ENCODE peak calls at places on chromosome 19, in eight cellular contexts. Y is tibial nerve, S is cardiac fibroblast, Q is fibroblast of pulmonary artery, B is psoas muscle, J is heart right ventricle, L is tibial artery, X is fibroblast of the aortic adventitia. D is an unnamed sample.

GRCh38 chr19:3234800-3235199 is 10.3 kb downstream of the CELF5 start:
- DNase-seq in Y (no peak), S (no peak), Q (no peak), B (no peak), J (no peak), L (no peak), X (no peak), D (no peak)

GRCh38 chr19:8575467-8575997 is 1.7 kb downstream of the MYO1F start:
- DNase-seq in Y (no peak), S (peak), Q (peak), B (no peak), J (no peak), L (no peak), X (peak), D (no peak)

GRCh38 chr19:18849838-18850400 is 18.2 kb downstream of the UPF1 start:
- DNase-seq in Y (no peak), S (no peak), Q (no peak), B (no peak), J (no peak), L (no peak), X (no peak), D (no peak)

GRCh38 chr19:42323852-42324654 is 1.4 kb upstream of the MEGF8 start:
- DNase-seq in Y (no peak), S (no peak), Q (no peak), B (no peak), J (no peak), L (no peak), X (no peak), D (no peak)

GRCh38 chr19:40252395-40252794 is 25.9 kb upstream of the CCNP start:
- DNase-seq in Y (no peak), S (no peak), Q (no peak), B (no peak), J (no peak), L (no peak), X (no peak), D (no peak)

GRCh38 chr19:1648156-1648925 is 4.1 kb downstream of the TCF3 start:
- DNase-seq in Y (no peak), S (no peak), Q (no peak), B (no peak), J (no peak), L (no peak), X (no peak), D (no peak)

GRCh38 chr19:36257512-36257876 is 42.6 kb downstream of the ZNF146 start:
- DNase-seq in Y (no peak), S (no peak), Q (no peak), B (peak), J (no peak), L (no peak), X (no peak), D (no peak)

GRCh38 chr19:756232-756631 is 5.3 kb downstream of the MISP start:
- DNase-seq in Y (no peak), S (peak), Q (peak), B (no peak), J (no peak), L (no peak), X (no peak), D (peak)

GRCh38 chr19:40674291-40674690 is 16.2 kb downstream of the NUMBL start:
- DNase-seq in Y (no peak), S (no peak), Q (no peak), B (no peak), J (no peak), L (no peak), X (peak), D (peak)

GRCh38 chr19:954672-955494 is 29.0 kb downstream of the ARID3A start:
- DNase-seq in Y (no peak), S (no peak), Q (no peak), B (no peak), J (no peak), L (no peak), X (no peak), D (no peak)

GRCh38 chr19:771332-771785 is 20.4 kb downstream of the MISP start:
- DNase-seq in Y (no peak), S (peak), Q (peak), B (peak), J (no peak), L (no peak), X (peak), D (peak)

GRCh38 chr19:33769208-33769607 is 27.5 kb upstream of the KCTD15 start:
- DNase-seq in Y (no peak), S (no peak), Q (no peak), B (no peak), J (no peak), L (no peak), X (no peak), D (no peak)

GRCh38 chr19:28468701-28469459 is 744.1 kb downstream of the UQCRFS1 start:
- DNase-seq in Y (no peak), S (peak), Q (peak), B (no peak), J (no peak), L (no peak), X (peak), D (peak)

GRCh38 chr19:28463493-28464053 is 749.4 kb downstream of the UQCRFS1 start:
- DNase-seq in Y (no peak), S (no peak), Q (no peak), B (no peak), J (no peak), L (no peak), X (no peak), D (no peak)

GRCh38 chr19:28469544-28469943 is 743.4 kb downstream of the UQCRFS1 start:
- DNase-seq in Y (no peak), S (no peak), Q (no peak), B (no peak), J (no peak), L (no peak), X (no peak), D (no peak)

GRCh38 chr19:28466107-28467045 is 746.6 kb downstream of the UQCRFS1 start:
- DNase-seq in Y (peak), S (peak), Q (peak), B (peak), J (peak), L (peak), X (peak), D (peak)

GRCh38 chr19:28465317-28466086 is 747.4 kb downstream of the UQCRFS1 start:
- DNase-seq in Y (no peak), S (peak), Q (no peak), B (no peak), J (no peak), L (no peak), X (peak), D (no peak)
- H3K4me3 ChIP-seq in Y (no peak), S (no peak), Q (no peak), B (no peak), J (no peak), L (no peak), X (no peak), D (no peak)

GRCh38 chr19:48616041-48616436 is 1.2 kb upstream of the FAM83E start:
- DNase-seq in Y (no peak), S (no peak), Q (no peak), B (no peak), J (no peak), L (no peak), X (no peak), D (no peak)

GRCh38 chr19:48615145-48616040 is 517 bp upstream of the FAM83E start:
- DNase-seq in Y (no peak), S (no peak), Q (no peak), B (no peak), J (no peak), L (no peak), X (no peak), D (no peak)

GRCh38 chr19:48617146-48617937 is 1.6 kb downstream of the RPL18 start:
- DNase-seq in Y (no peak), S (no peak), Q (no peak), B (no peak), J (no peak), L (no peak), X (peak), D (no peak)

GRCh38 chr19:48618278-48618915 is 581 bp downstream of the RPL18 start:
- DNase-seq in Y (no peak), S (no peak), Q (no peak), B (peak), J (no peak), L (no peak), X (no peak), D (peak)

DNA sequence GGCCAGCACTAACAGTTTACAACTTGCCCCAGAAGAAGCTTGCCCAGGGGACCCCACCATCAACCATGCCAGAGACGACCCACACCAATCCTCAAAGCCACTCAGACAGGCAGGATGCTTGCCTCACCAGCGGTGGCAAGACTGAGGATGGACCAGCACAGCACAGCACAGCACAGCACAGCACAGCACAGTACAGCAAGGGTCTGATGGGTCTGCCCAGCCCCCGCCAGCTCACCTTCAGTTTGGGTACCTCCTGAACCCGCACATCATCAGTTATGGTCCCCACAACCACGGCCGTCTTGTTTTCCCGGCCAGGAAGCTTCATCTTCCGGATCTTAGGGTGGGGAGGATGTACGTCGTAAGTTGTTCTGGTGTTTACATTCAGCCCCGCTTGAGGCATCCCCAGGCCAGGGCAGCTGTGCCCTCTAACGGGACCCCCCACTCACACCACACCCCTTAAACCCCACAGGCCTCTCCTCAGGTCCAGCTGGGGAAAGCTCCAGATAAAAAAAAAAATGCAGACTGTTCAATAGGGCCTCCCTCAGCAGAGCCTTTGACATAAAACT is 1.7 kb upstream of the FAM83E start:
- DNase-seq in Y (no peak), S (no peak), Q (no peak), B (no peak), J (no peak), L (no peak), X (no peak), D (no peak)
- H3K4me3 ChIP-seq in Y (no peak), S (no peak), Q (peak), B (peak), J (no peak), L (no peak), X (peak), D (peak)

GRCh38 chr19:50333235-50333736 is 4.1 kb upstream of the KCNC3 start:
- DNase-seq in Y (peak), S (peak), Q (peak), B (peak), J (peak), L (peak), X (peak), D (peak)
- H3K4me3 ChIP-seq in Y (peak), S (peak), Q (peak), B (peak), J (peak), L (peak), X (peak), D (peak)

DNA sequence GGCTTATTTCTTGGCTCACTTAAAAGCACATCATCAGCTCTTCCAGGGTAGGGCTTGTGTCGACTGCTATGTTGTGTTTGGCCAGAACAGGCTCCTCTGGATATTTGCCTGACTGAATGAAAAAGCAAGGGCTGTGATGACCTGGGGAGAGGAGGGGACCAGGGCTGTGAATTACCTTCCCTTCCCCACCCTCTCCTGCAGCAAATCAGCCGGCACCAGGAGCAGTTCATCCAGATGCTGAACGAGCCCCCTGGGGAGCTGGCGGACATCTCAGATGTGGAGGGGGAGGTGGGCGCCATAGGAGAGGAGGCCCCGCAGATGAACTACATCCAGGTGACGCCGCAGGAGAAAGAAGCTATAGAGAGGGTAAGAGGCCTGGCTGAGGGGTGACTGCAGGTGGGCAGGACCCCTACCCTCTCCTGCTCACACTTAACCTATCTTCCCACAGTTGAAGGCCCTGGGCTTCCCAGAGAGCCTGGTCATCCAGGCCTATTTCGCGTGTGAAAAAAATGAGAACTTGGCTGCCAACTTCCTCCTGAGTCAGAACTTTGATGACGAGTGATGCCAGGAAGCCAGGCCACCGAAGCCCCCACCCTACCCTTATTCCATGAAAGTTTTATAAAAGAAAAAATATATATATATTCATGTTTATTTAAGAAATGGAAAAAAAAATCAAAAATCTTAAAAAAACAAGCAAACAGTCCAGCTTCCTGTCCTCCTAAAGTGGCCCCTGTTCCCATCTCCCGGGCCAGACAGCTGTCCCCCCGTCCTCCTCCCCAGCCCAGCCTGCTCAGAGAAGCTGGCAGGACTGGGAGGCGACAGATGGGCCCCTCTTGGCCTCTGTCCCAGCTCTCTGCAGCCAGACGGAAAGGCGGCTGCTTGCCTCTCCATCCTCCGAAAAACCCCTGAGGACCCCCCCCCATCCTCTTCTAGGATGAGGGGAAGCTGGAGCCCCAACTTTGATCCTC is 4.3 kb downstream of the GADD45GIP1 start:
- DNase-seq in Y (no peak), S (peak), Q (peak), B (no peak), J (peak), L (no peak), X (peak), D (peak)
- H3K4me3 ChIP-seq in Y (no peak), S (no peak), Q (peak), B (no peak), J (no peak), L (no peak), X (peak), D (no peak)

DNA sequence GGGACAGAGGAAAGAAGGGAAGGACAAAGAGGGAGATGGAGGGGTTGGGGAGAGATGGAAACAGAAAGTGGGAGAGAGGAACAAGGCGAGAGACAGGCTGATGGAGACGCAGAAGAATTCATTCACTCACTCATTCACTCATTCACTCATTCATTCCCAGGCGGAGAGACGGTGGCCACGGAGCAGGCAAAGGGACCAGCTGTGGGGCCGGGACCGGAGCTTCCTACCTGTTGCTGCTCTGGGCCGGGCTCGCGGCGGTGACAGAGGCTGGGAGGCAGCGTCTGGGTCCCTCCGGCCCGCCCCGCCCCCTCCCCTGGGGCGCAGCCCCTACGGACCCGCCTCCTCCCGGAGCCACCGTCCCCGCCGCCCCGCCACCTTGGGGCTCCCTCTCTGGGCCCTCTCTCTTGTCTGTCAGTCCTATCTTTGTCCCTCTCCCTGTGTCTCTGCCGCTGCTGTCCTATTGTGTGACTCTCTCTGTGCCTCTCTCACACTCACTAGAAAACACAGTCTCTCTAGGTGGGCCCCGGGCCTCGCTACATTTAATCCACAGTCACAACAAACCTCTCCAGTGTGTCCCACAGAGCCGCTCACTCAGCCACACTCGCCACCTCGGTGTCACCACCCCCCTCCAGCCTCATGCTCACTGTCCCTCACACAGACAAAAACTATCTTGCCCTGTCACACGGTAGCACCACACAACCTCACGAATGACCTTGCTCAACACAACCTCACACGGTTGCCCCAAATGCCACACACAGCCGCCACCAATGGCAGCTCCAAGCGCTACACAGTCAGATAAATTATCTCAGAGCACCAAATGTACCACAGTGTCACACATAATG is at the start of gene GNG8:
- DNase-seq in Y (no peak), S (no peak), Q (no peak), B (no peak), J (no peak), L (no peak), X (no peak), D (no peak)
- H3K4me3 ChIP-seq in Y (no peak), S (no peak), Q (no peak), B (no peak), J (no peak), L (no peak), X (no peak), D (no peak)

GRCh38 chr19:14689598-14690503 is at the start of gene ZNF333:
- DNase-seq in Y (peak), S (peak), Q (peak), B (peak), J (peak), L (peak), X (peak), D (peak)
- H3K4me3 ChIP-seq in Y (peak), S (peak), Q (peak), B (peak), J (peak), L (peak), X (peak), D (peak)

GRCh38 chr19:45492627-45493470 is 4.0 kb downstream of the RTN2 start:
- DNase-seq in Y (no peak), S (peak), Q (peak), B (peak), J (peak), L (peak), X (peak), D (peak)
- H3K4me3 ChIP-seq in Y (peak), S (peak), Q (peak), B (peak), J (peak), L (peak), X (peak), D (peak)

DNA sequence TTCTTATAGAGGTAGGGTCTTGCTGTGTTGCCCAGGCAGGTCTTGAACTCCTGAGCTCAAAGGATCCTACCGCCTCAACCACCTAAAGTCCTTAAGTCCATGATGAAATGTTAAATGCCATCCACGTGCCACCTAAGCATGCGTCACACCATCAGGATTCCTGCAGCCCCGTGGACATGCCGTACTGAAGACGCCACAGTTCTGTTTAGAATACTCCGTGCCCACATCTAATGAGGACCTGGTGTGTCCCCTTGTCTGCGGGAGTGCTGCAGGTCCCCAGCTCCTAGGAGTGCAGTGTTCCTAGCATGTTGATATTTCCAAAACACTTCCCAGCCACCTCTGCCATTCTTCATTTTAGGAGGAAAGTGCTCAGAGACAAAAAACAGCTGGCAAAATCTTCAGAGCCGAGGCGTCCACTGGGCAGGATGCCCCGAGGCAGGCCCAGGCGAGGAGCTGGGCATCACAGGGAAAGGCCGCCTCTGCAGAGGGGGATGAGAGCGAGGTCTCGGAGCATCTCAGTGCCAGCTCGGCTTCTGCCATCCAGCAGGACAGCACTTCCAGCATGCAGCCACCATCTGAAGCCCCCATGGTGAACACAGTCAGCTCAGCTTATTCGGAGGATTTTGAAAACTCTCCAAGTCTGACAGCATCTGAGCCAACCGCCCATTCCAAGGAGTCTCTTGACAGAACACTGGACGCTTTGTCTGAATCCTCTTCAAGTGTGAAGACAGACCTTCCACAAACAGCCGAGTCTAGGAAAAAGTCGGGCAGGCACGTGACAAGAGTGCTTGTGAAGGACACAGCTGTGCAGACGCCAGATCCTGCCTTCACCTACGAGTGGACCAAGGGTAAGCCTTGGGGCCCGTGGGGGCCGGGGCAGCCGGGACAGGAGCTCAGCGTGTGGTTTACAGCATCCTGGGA is 13.2 kb downstream of the C19orf44 start:
- DNase-seq in Y (peak), S (no peak), Q (peak), B (no peak), J (peak), L (peak), X (no peak), D (no peak)
- H3K4me3 ChIP-seq in Y (no peak), S (no peak), Q (no peak), B (no peak), J (no peak), L (no peak), X (no peak), D (no peak)

GRCh38 chr19:38841180-38841766 is 8.5 kb downstream of the HNRNPL start:
- DNase-seq in Y (no peak), S (no peak), Q (no peak), B (peak), J (no peak), L (no peak), X (no peak), D (no peak)
- H3K4me3 ChIP-seq in Y (no peak), S (no peak), Q (no peak), B (no peak), J (no peak), L (no peak), X (no peak), D (no peak)